ENCODE peak calls at places on chromosomes 11 and 22, in five cellular contexts. One of them, this sample, is unnamed.

GRCh38 chr11:122186439-122187080 is 70.5 kb upstream of the BLID start:
- DNase-seq in germinal center: no peak
- DNase-seq in nephron progenitor cell: no peak
- DNase-seq in NCI-H1092: no peak
- DNase-seq in stimulated activated CD4-positive, alpha-beta T cell treated with anti-CD3 and anti-CD28 coated beads, Interleukin-1b, Interleukin-23, amount 100 ng/mL, for 1 hour: no peak
- DNase-seq in this sample: no peak

GRCh38 chr11:45091563-45092392 is 54.7 kb upstream of the PRDM11 start:
- DNase-seq in germinal center: no peak
- DNase-seq in stimulated activated CD4-positive, alpha-beta T cell treated with anti-CD3 and anti-CD28 coated beads, Interleukin-1b, Interleukin-23, amount 100 ng/mL, for 1 hour: no peak
- DNase-seq in nephron progenitor cell: no peak
- DNase-seq in NCI-H1092: no peak
- DNase-seq in this sample: no peak

GRCh38 chr11:102110761-102111010 is 439 bp downstream of the YAP1 start:
- DNase-seq in NCI-H1092: no peak
- DNase-seq in stimulated activated CD4-positive, alpha-beta T cell treated with anti-CD3 and anti-CD28 coated beads, Interleukin-1b, Interleukin-23, amount 100 ng/mL, for 1 hour: no peak
- DNase-seq in germinal center: peak
- DNase-seq in nephron progenitor cell: no peak
- DNase-seq in this sample: peak

GRCh38 chr22:34105461-34106062 is 185.3 kb upstream of the LARGE1 start:
- DNase-seq in germinal center: peak
- DNase-seq in NCI-H1092: peak
- DNase-seq in nephron progenitor cell: peak
- DNase-seq in stimulated activated CD4-positive, alpha-beta T cell treated with anti-CD3 and anti-CD28 coated beads, Interleukin-1b, Interleukin-23, amount 100 ng/mL, for 1 hour: no peak
- DNase-seq in this sample: peak

GRCh38 chr11:99098258-99098657 is 77.5 kb downstream of the CNTN5 start:
- DNase-seq in NCI-H1092: no peak
- DNase-seq in nephron progenitor cell: no peak
- DNase-seq in stimulated activated CD4-positive, alpha-beta T cell treated with anti-CD3 and anti-CD28 coated beads, Interleukin-1b, Interleukin-23, amount 100 ng/mL, for 1 hour: no peak
- DNase-seq in germinal center: no peak
- DNase-seq in this sample: no peak

GRCh38 chr11:1228921-1229451 is 6.1 kb downstream of the MUC5B start:
- DNase-seq in germinal center: no peak
- DNase-seq in stimulated activated CD4-positive, alpha-beta T cell treated with anti-CD3 and anti-CD28 coated beads, Interleukin-1b, Interleukin-23, amount 100 ng/mL, for 1 hour: no peak
- DNase-seq in NCI-H1092: no peak
- DNase-seq in nephron progenitor cell: peak
- DNase-seq in this sample: no peak

GRCh38 chr11:118929496-118930151 is 3.9 kb upstream of the BCL9L start:
- DNase-seq in stimulated activated CD4-positive, alpha-beta T cell treated with anti-CD3 and anti-CD28 coated beads, Interleukin-1b, Interleukin-23, amount 100 ng/mL, for 1 hour: no peak
- DNase-seq in germinal center: peak
- DNase-seq in NCI-H1092: peak
- DNase-seq in nephron progenitor cell: peak
- DNase-seq in this sample: peak

GRCh38 chr11:132742929-132743328 is 789.4 kb downstream of the OPCML start:
- DNase-seq in nephron progenitor cell: no peak
- DNase-seq in NCI-H1092: no peak
- DNase-seq in stimulated activated CD4-positive, alpha-beta T cell treated with anti-CD3 and anti-CD28 coated beads, Interleukin-1b, Interleukin-23, amount 100 ng/mL, for 1 hour: no peak
- DNase-seq in germinal center: no peak
- DNase-seq in this sample: no peak

GRCh38 chr11:112526699-112527410 is 266.2 kb upstream of the PLET1 start:
- DNase-seq in germinal center: no peak
- DNase-seq in NCI-H1092: no peak
- DNase-seq in stimulated activated CD4-positive, alpha-beta T cell treated with anti-CD3 and anti-CD28 coated beads, Interleukin-1b, Interleukin-23, amount 100 ng/mL, for 1 hour: no peak
- DNase-seq in nephron progenitor cell: no peak
- DNase-seq in this sample: no peak

GRCh38 chr11:21421930-21422329 is 752.5 kb downstream of the NELL1 start:
- DNase-seq in germinal center: no peak
- DNase-seq in NCI-H1092: no peak
- DNase-seq in nephron progenitor cell: no peak
- DNase-seq in stimulated activated CD4-positive, alpha-beta T cell treated with anti-CD3 and anti-CD28 coated beads, Interleukin-1b, Interleukin-23, amount 100 ng/mL, for 1 hour: no peak
- DNase-seq in this sample: no peak

GRCh38 chr11:33545941-33546340 is 154.7 kb downstream of the C11orf91 start:
- DNase-seq in germinal center: no peak
- DNase-seq in nephron progenitor cell: no peak
- DNase-seq in stimulated activated CD4-positive, alpha-beta T cell treated with anti-CD3 and anti-CD28 coated beads, Interleukin-1b, Interleukin-23, amount 100 ng/mL, for 1 hour: no peak
- DNase-seq in NCI-H1092: no peak
- DNase-seq in this sample: no peak

GRCh38 chr22:23213031-23213555 is 32.8 kb downstream of the BCR start:
- DNase-seq in germinal center: no peak
- DNase-seq in NCI-H1092: no peak
- DNase-seq in nephron progenitor cell: no peak
- DNase-seq in stimulated activated CD4-positive, alpha-beta T cell treated with anti-CD3 and anti-CD28 coated beads, Interleukin-1b, Interleukin-23, amount 100 ng/mL, for 1 hour: no peak
- DNase-seq in this sample: no peak

GRCh38 chr11:27216268-27217149 is 146.5 kb downstream of the CCDC34 start:
- DNase-seq in nephron progenitor cell: no peak
- DNase-seq in stimulated activated CD4-positive, alpha-beta T cell treated with anti-CD3 and anti-CD28 coated beads, Interleukin-1b, Interleukin-23, amount 100 ng/mL, for 1 hour: no peak
- DNase-seq in NCI-H1092: peak
- DNase-seq in germinal center: no peak
- DNase-seq in this sample: no peak

GRCh38 chr11:125724125-125724524 is 22.0 kb upstream of the PATE1 start:
- DNase-seq in germinal center: no peak
- DNase-seq in stimulated activated CD4-positive, alpha-beta T cell treated with anti-CD3 and anti-CD28 coated beads, Interleukin-1b, Interleukin-23, amount 100 ng/mL, for 1 hour: no peak
- DNase-seq in nephron progenitor cell: no peak
- DNase-seq in NCI-H1092: no peak
- DNase-seq in this sample: no peak

GRCh38 chr22:20248461-20248959 is 19.6 kb downstream of the RTN4R start:
- DNase-seq in stimulated activated CD4-positive, alpha-beta T cell treated with anti-CD3 and anti-CD28 coated beads, Interleukin-1b, Interleukin-23, amount 100 ng/mL, for 1 hour: no peak
- DNase-seq in NCI-H1092: peak
- DNase-seq in germinal center: no peak
- DNase-seq in nephron progenitor cell: no peak
- DNase-seq in this sample: no peak

GRCh38 chr11:66371627-66372415 is at the start of gene SLC29A2:
- DNase-seq in stimulated activated CD4-positive, alpha-beta T cell treated with anti-CD3 and anti-CD28 coated beads, Interleukin-1b, Interleukin-23, amount 100 ng/mL, for 1 hour: peak
- DNase-seq in germinal center: peak
- DNase-seq in nephron progenitor cell: peak
- DNase-seq in NCI-H1092: peak
- DNase-seq in this sample: peak

GRCh38 chr22:38832005-38832978 is 11.5 kb downstream of the NPTXR start:
- DNase-seq in nephron progenitor cell: no peak
- DNase-seq in NCI-H1092: peak
- DNase-seq in stimulated activated CD4-positive, alpha-beta T cell treated with anti-CD3 and anti-CD28 coated beads, Interleukin-1b, Interleukin-23, amount 100 ng/mL, for 1 hour: no peak
- DNase-seq in germinal center: no peak
- DNase-seq in this sample: no peak

GRCh38 chr11:65027213-65028067 is at the start of gene SNX15:
- DNase-seq in germinal center: peak
- DNase-seq in nephron progenitor cell: peak
- DNase-seq in stimulated activated CD4-positive, alpha-beta T cell treated with anti-CD3 and anti-CD28 coated beads, Interleukin-1b, Interleukin-23, amount 100 ng/mL, for 1 hour: peak
- DNase-seq in NCI-H1092: peak
- DNase-seq in this sample: peak

GRCh38 chr22:16917144-16918003 is 90.6 kb downstream of the GAB4 start:
- DNase-seq in germinal center: peak
- DNase-seq in stimulated activated CD4-positive, alpha-beta T cell treated with anti-CD3 and anti-CD28 coated beads, Interleukin-1b, Interleukin-23, amount 100 ng/mL, for 1 hour: peak
- DNase-seq in nephron progenitor cell: peak
- DNase-seq in NCI-H1092: peak
- DNase-seq in this sample: peak

GRCh38 chr11:63490551-63491239 is at the start of gene PLAAT5:
- DNase-seq in NCI-H1092: no peak
- DNase-seq in nephron progenitor cell: peak
- DNase-seq in germinal center: no peak
- DNase-seq in stimulated activated CD4-positive, alpha-beta T cell treated with anti-CD3 and anti-CD28 coated beads, Interleukin-1b, Interleukin-23, amount 100 ng/mL, for 1 hour: no peak
- DNase-seq in this sample: peak

GRCh38 chr11:44726278-44727113 is at the start of gene TSPAN18:
- DNase-seq in NCI-H1092: no peak
- DNase-seq in nephron progenitor cell: peak
- DNase-seq in germinal center: peak
- DNase-seq in stimulated activated CD4-positive, alpha-beta T cell treated with anti-CD3 and anti-CD28 coated beads, Interleukin-1b, Interleukin-23, amount 100 ng/mL, for 1 hour: peak
- DNase-seq in this sample: peak

GRCh38 chr22:20433686-20434241 is 3.9 kb downstream of the SCARF2 start:
- DNase-seq in NCI-H1092: no peak
- DNase-seq in germinal center: no peak
- DNase-seq in nephron progenitor cell: no peak
- DNase-seq in stimulated activated CD4-positive, alpha-beta T cell treated with anti-CD3 and anti-CD28 coated beads, Interleukin-1b, Interleukin-23, amount 100 ng/mL, for 1 hour: no peak
- DNase-seq in this sample: no peak

GRCh38 chr22:19737846-19738663 is 14.7 kb downstream of the GP1BB start:
- DNase-seq in germinal center: no peak
- DNase-seq in stimulated activated CD4-positive, alpha-beta T cell treated with anti-CD3 and anti-CD28 coated beads, Interleukin-1b, Interleukin-23, amount 100 ng/mL, for 1 hour: no peak
- DNase-seq in nephron progenitor cell: peak
- DNase-seq in NCI-H1092: no peak
- DNase-seq in this sample: no peak

GRCh38 chr11:7057641-7058040 is 31.2 kb upstream of the RBMXL2 start:
- DNase-seq in NCI-H1092: no peak
- DNase-seq in nephron progenitor cell: no peak
- DNase-seq in stimulated activated CD4-positive, alpha-beta T cell treated with anti-CD3 and anti-CD28 coated beads, Interleukin-1b, Interleukin-23, amount 100 ng/mL, for 1 hour: no peak
- DNase-seq in germinal center: no peak
- DNase-seq in this sample: no peak

GRCh38 chr11:60899021-60899936 is 7.1 kb downstream of the PRPF19 start:
- DNase-seq in stimulated activated CD4-positive, alpha-beta T cell treated with anti-CD3 and anti-CD28 coated beads, Interleukin-1b, Interleukin-23, amount 100 ng/mL, for 1 hour: no peak
- DNase-seq in germinal center: peak
- DNase-seq in nephron progenitor cell: peak
- DNase-seq in NCI-H1092: peak
- DNase-seq in this sample: peak

GRCh38 chr11:94866231-94866827 is 98.2 kb downstream of the AMOTL1 start:
- DNase-seq in NCI-H1092: no peak
- DNase-seq in stimulated activated CD4-positive, alpha-beta T cell treated with anti-CD3 and anti-CD28 coated beads, Interleukin-1b, Interleukin-23, amount 100 ng/mL, for 1 hour: no peak
- DNase-seq in germinal center: no peak
- DNase-seq in nephron progenitor cell: no peak
- DNase-seq in this sample: peak

GRCh38 chr11:17516551-17517150 is 27.6 kb downstream of the USH1C start:
- DNase-seq in nephron progenitor cell: no peak
- DNase-seq in stimulated activated CD4-positive, alpha-beta T cell treated with anti-CD3 and anti-CD28 coated beads, Interleukin-1b, Interleukin-23, amount 100 ng/mL, for 1 hour: no peak
- DNase-seq in NCI-H1092: no peak
- DNase-seq in germinal center: no peak
- DNase-seq in this sample: no peak

GRCh38 chr11:118214210-118214914 is 10.4 kb downstream of the JAML start:
- DNase-seq in stimulated activated CD4-positive, alpha-beta T cell treated with anti-CD3 and anti-CD28 coated beads, Interleukin-1b, Interleukin-23, amount 100 ng/mL, for 1 hour: no peak
- DNase-seq in germinal center: peak
- DNase-seq in nephron progenitor cell: no peak
- DNase-seq in NCI-H1092: no peak
- DNase-seq in this sample: no peak

GRCh38 chr11:58829736-58830135 is 14.8 kb downstream of the GLYATL2 start:
- DNase-seq in nephron progenitor cell: no peak
- DNase-seq in stimulated activated CD4-positive, alpha-beta T cell treated with anti-CD3 and anti-CD28 coated beads, Interleukin-1b, Interleukin-23, amount 100 ng/mL, for 1 hour: no peak
- DNase-seq in germinal center: no peak
- DNase-seq in NCI-H1092: no peak
- DNase-seq in this sample: no peak

GRCh38 chr11:98358551-98358950 is 662.2 kb upstream of the CNTN5 start:
- DNase-seq in NCI-H1092: no peak
- DNase-seq in stimulated activated CD4-positive, alpha-beta T cell treated with anti-CD3 and anti-CD28 coated beads, Interleukin-1b, Interleukin-23, amount 100 ng/mL, for 1 hour: no peak
- DNase-seq in germinal center: no peak
- DNase-seq in nephron progenitor cell: no peak
- DNase-seq in this sample: no peak

GRCh38 chr11:12538889-12539421 is 135.3 kb upstream of the TEAD1 start:
- DNase-seq in germinal center: no peak
- DNase-seq in nephron progenitor cell: no peak
- DNase-seq in NCI-H1092: no peak
- DNase-seq in stimulated activated CD4-positive, alpha-beta T cell treated with anti-CD3 and anti-CD28 coated beads, Interleukin-1b, Interleukin-23, amount 100 ng/mL, for 1 hour: no peak
- DNase-seq in this sample: no peak

GRCh38 chr11:10317281-10317755 is 12.4 kb downstream of the ADM start:
- DNase-seq in germinal center: no peak
- DNase-seq in NCI-H1092: no peak
- DNase-seq in stimulated activated CD4-positive, alpha-beta T cell treated with anti-CD3 and anti-CD28 coated beads, Interleukin-1b, Interleukin-23, amount 100 ng/mL, for 1 hour: no peak
- DNase-seq in nephron progenitor cell: no peak
- DNase-seq in this sample: peak

GRCh38 chr22:44220727-44221680 is 40.3 kb downstream of the PARVG start:
- DNase-seq in stimulated activated CD4-positive, alpha-beta T cell treated with anti-CD3 and anti-CD28 coated beads, Interleukin-1b, Interleukin-23, amount 100 ng/mL, for 1 hour: no peak
- DNase-seq in nephron progenitor cell: no peak
- DNase-seq in germinal center: no peak
- DNase-seq in NCI-H1092: no peak
- DNase-seq in this sample: no peak

GRCh38 chr11:62788991-62789390 is 1.8 kb downstream of the TMEM179B start:
- DNase-seq in nephron progenitor cell: no peak
- DNase-seq in germinal center: no peak
- DNase-seq in stimulated activated CD4-positive, alpha-beta T cell treated with anti-CD3 and anti-CD28 coated beads, Interleukin-1b, Interleukin-23, amount 100 ng/mL, for 1 hour: no peak
- DNase-seq in NCI-H1092: no peak
- DNase-seq in this sample: no peak